ENCODE peak calls at places on chromosomes 6 and 20, in five cellular contexts. K is A549, P is cardiac fibroblast, Z is GM13977, O is body of pancreas. V is an unnamed sample.

GRCh38 chr6:169287675-169288074 is 34.0 kb upstream of the THBS2 start:
- DNase-seq in K (no peak), P (no peak), Z (no peak), O (no peak), V (no peak)

GRCh38 chr6:107128577-107128976 is 13.3 kb upstream of the BEND3 start:
- DNase-seq in K (no peak), P (peak; percentile 20), Z (no peak), O (no peak), V (no peak)

GRCh38 chr6:152720964-152721363 is 23.3 kb downstream of the MYCT1 start:
- DNase-seq in K (no peak), P (no peak), Z (no peak), O (no peak), V (no peak)

GRCh38 chr6:108133594-108134179 is 32.1 kb upstream of the NR2E1 start:
- DNase-seq in K (peak; percentile 58), P (peak; percentile 73), Z (no peak), O (peak; percentile 92), V (no peak)

GRCh38 chr20:35340436-35340835 is 48.2 kb upstream of the FAM83C start:
- DNase-seq in K (no peak), P (no peak), Z (no peak), O (no peak), V (no peak)

GRCh38 chr6:134168580-134169223 is 116.3 kb upstream of the SLC2A12 start:
- DNase-seq in K (no peak), P (peak; percentile 68), Z (no peak), O (peak; percentile 28), V (no peak)

GRCh38 chr6:168363811-168364792 is 44.5 kb upstream of the DACT2 start:
- DNase-seq in K (no peak), P (no peak), Z (no peak), O (no peak), V (no peak)

GRCh38 chr6:114042267-114043075 is 71.5 kb upstream of the HDAC2 start:
- DNase-seq in K (no peak), P (peak; percentile 42), Z (no peak), O (no peak), V (no peak)

GRCh38 chr6:133999305-133999704 is 46.3 kb downstream of the TBPL1 start:
- DNase-seq in K (no peak), P (no peak), Z (no peak), O (no peak), V (no peak)

GRCh38 chr20:60589624-60590023 is 631.4 kb downstream of the CDH26 start:
- DNase-seq in K (no peak), P (no peak), Z (no peak), O (no peak), V (no peak)

GRCh38 chr6:145865175-145865574 is 50.6 kb upstream of the FBXO30 start:
- DNase-seq in K (no peak), P (no peak), Z (no peak), O (no peak), V (no peak)

GRCh38 chr20:44522841-44523240 is 971 bp upstream of the SERINC3 start:
- DNase-seq in K (no peak), P (no peak), Z (no peak), O (no peak), V (no peak)

GRCh38 chr6:137751768-137752560 is 115.1 kb upstream of the TNFAIP3 start:
- DNase-seq in K (no peak), P (no peak), Z (no peak), O (no peak), V (no peak)

GRCh38 chr20:47428851-47429336 is 72.4 kb upstream of the ZMYND8 start:
- DNase-seq in K (no peak), P (no peak), Z (no peak), O (no peak), V (no peak)

GRCh38 chr6:39638126-39638822 is 86.9 kb downstream of the KIF6 start:
- DNase-seq in K (no peak), P (no peak), Z (no peak), O (no peak), V (no peak)

GRCh38 chr6:39646751-39647420 is 78.3 kb downstream of the KIF6 start:
- DNase-seq in K (no peak), P (no peak), Z (no peak), O (no peak), V (peak; percentile 14)

GRCh38 chr6:39642300-39642699 is 82.9 kb downstream of the KIF6 start:
- DNase-seq in K (no peak), P (no peak), Z (no peak), O (no peak), V (no peak)
- TF ChIP-seq CTCF in K (no peak), P (no peak), Z (peak; percentile 3), O (no peak), V (no peak)

GRCh38 chr6:32096087-32096393 is 13.1 kb downstream of the TNXB start:
- DNase-seq in K (no peak), P (no peak), Z (no peak), O (no peak), V (no peak)

GRCh38 chr6:32092760-32093497 is 16.2 kb downstream of the TNXB start:
- DNase-seq in K (no peak), P (peak; percentile 90), Z (no peak), O (no peak), V (no peak)

GRCh38 chr6:32102255-32102654 is 6.9 kb downstream of the TNXB start:
- DNase-seq in K (no peak), P (no peak), Z (no peak), O (no peak), V (no peak)

GRCh38 chr6:32095338-32096086 is 13.6 kb downstream of the TNXB start:
- DNase-seq in K (no peak), P (no peak), Z (no peak), O (no peak), V (no peak)

DNA sequence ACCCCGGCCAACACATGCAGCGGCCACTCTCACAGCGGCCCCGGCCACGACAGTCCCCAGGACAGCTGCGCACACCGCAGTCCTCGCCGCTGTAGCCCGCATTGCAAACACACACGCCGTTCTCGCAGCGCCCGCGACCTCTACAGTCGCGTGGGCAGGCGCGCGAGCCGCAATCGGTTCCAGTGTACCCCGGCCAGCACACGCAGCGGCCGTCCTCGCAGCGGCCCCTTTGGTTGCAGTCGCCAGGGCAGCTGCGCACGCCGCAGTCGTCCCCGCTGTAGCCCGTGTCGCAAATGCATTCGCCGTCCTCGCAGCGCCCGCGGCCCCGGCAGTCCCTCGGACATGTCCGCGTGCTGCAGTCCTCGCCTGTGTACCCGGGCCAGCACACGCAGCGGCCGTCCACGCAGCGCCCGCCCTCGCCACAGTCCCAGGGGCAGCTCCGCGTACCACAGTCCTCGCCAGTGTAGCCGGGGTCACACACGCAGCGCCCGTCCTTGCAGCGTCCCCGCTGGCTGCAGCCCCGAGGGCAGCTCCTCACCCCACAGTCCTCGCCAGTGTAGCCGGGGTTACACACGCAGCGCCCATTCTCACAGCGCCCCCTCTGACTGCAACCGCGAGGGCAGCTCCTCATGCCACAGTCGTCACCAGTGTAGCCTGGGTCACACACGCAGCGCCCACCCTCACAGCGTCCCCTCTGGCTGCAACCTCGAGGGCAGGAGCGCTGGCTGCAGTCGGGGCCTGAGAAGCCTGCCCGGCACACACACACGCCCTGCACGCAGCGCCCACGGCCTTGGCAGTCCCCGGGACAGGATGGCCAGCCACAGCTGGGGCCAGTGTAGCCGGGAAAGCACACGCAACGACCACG is 12.5 kb downstream of the TNXB start:
- DNase-seq in K (no peak), P (no peak), Z (no peak), O (no peak), V (no peak)
- TF ChIP-seq CTCF in K (no peak), P (no peak), Z (no peak), O (no peak), V (no peak)

GRCh38 chr6:85660181-85660611 is 17.5 kb upstream of the SYNCRIP start:
- DNase-seq in K (peak; percentile 40), P (peak; percentile 82), Z (no peak), O (no peak), V (no peak)
- TF ChIP-seq CTCF in K (no peak), P (peak; percentile 11), Z (no peak), O (no peak), V (no peak)

GRCh38 chr20:6626805-6627204 is 140.7 kb upstream of the BMP2 start:
- DNase-seq in K (no peak), P (no peak), Z (no peak), O (no peak), V (no peak)
- TF ChIP-seq CTCF in K (no peak), P (peak; percentile 5), Z (no peak), O (no peak), V (no peak)